ENCODE peak calls at places on chromosomes 16 and 17, in six cellular contexts. C is colonic mucosa; J is naive B cell; V is glutamatergic neuron; G is neural progenitor cell; U is effector CD8-positive, alpha-beta T cell. I is an unnamed sample.

GRCh38 chr16:1466968-1467521 is 7.8 kb downstream of the CLCN7 start:
- DNase-seq in C (no peak), J (no peak), V (no peak), G (no peak), U (no peak), I (no peak)

GRCh38 chr17:79090503-79091372 is 16.1 kb downstream of the ENGASE start:
- DNase-seq in C (no peak), J (no peak), V (no peak), G (no peak), U (no peak), I (no peak)

GRCh38 chr16:81798311-81799137 is 19.4 kb downstream of the PLCG2 start:
- DNase-seq in C (no peak), J (peak), V (no peak), G (no peak), U (no peak), I (no peak)

GRCh38 chr16:28935924-28936783 is 4.4 kb downstream of the CD19 start:
- DNase-seq in C (peak), J (peak), V (peak), G (peak), U (peak), I (peak)

GRCh38 chr17:83198366-83199341 is 119.2 kb downstream of the METRNL start:
- DNase-seq in C (no peak), J (no peak), V (peak), G (no peak), U (no peak), I (no peak)

GRCh38 chr17:72411124-72411563 is 290.3 kb downstream of the SOX9 start:
- DNase-seq in C (no peak), J (no peak), V (no peak), G (no peak), U (no peak), I (no peak)

GRCh38 chr17:76579281-76579680 is 6.4 kb downstream of the ST6GALNAC2 start:
- DNase-seq in C (no peak), J (no peak), V (no peak), G (no peak), U (no peak), I (no peak)

GRCh38 chr17:59037960-59038359 is 68.7 kb downstream of the TRIM37 start:
- DNase-seq in C (no peak), J (no peak), V (no peak), G (no peak), U (no peak), I (no peak)

GRCh38 chr16:4330277-4330882 is 14.5 kb downstream of the GLIS2 start:
- DNase-seq in C (peak), J (peak), V (peak), G (peak), U (peak), I (peak)

GRCh38 chr17:83160443-83161297 is 81.3 kb downstream of the METRNL start:
- DNase-seq in C (no peak), J (no peak), V (no peak), G (no peak), U (no peak), I (no peak)

GRCh38 chr16:53080345-53081031 is 25.7 kb downstream of the CHD9 start:
- DNase-seq in C (peak), J (no peak), V (no peak), G (no peak), U (no peak), I (no peak)

GRCh38 chr16:28218109-28218508 is 6.3 kb upstream of the XPO6 start:
- DNase-seq in C (peak), J (peak), V (no peak), G (peak), U (peak), I (peak)

GRCh38 chr17:44438634-44439033 is 49.2 kb upstream of the ITGA2B start:
- DNase-seq in C (no peak), J (no peak), V (no peak), G (peak), U (no peak), I (no peak)

GRCh38 chr16:85451646-85452363 is 161.3 kb upstream of the GSE1 start:
- DNase-seq in C (no peak), J (no peak), V (no peak), G (no peak), U (no peak), I (peak)

GRCh38 chr16:89367538-89368059 is 122.8 kb downstream of the ANKRD11 start:
- DNase-seq in C (no peak), J (no peak), V (no peak), G (no peak), U (no peak), I (no peak)

GRCh38 chr16:10120953-10121352 is 61.3 kb downstream of the GRIN2A start:
- DNase-seq in C (no peak), J (no peak), V (no peak), G (no peak), U (no peak), I (no peak)

GRCh38 chr16:27241658-27242057 is 26.9 kb downstream of the NSMCE1 start:
- DNase-seq in C (no peak), J (no peak), V (no peak), G (no peak), U (no peak), I (no peak)

GRCh38 chr16:84737658-84738057 is 37.9 kb downstream of the USP10 start:
- DNase-seq in C (peak), J (no peak), V (no peak), G (no peak), U (no peak), I (no peak)

GRCh38 chr16:69329369-69330285 is 761 bp downstream of the PDF start:
- DNase-seq in C (peak), J (no peak), V (peak), G (peak), U (no peak), I (peak)

GRCh38 chr17:14304222-14304844 is 3.5 kb downstream of the HS3ST3B1 start:
- DNase-seq in C (no peak), J (no peak), V (no peak), G (no peak), U (no peak), I (no peak)

GRCh38 chr16:16774389-16774788 is 395.4 kb downstream of the NPIPA7 start:
- DNase-seq in C (no peak), J (no peak), V (no peak), G (no peak), U (no peak), I (no peak)

GRCh38 chr16:72894291-72895151 is 153.4 kb downstream of the ZFHX3 start:
- DNase-seq in C (no peak), J (no peak), V (no peak), G (peak), U (no peak), I (no peak)

GRCh38 chr17:28347261-28347891 is 10.0 kb downstream of the POLDIP2 start:
- DNase-seq in C (no peak), J (no peak), V (no peak), G (no peak), U (no peak), I (no peak)

GRCh38 chr16:31464348-31464769 is 5.1 kb downstream of the ARMC5 start:
- DNase-seq in C (peak), J (no peak), V (peak), G (no peak), U (no peak), I (no peak)

GRCh38 chr16:56195151-56195550 is 3.9 kb downstream of the GNAO1 start:
- DNase-seq in C (no peak), J (no peak), V (no peak), G (no peak), U (no peak), I (no peak)

GRCh38 chr16:2511128-2511785 is 2.5 kb upstream of the ATP6V0C start:
- DNase-seq in C (peak), J (no peak), V (no peak), G (peak), U (no peak), I (no peak)

GRCh38 chr17:35889818-35890773 is 9.9 kb upstream of the CCL5 start:
- DNase-seq in C (no peak), J (no peak), V (no peak), G (peak), U (no peak), I (no peak)

GRCh38 chr16:10576390-10577304 is 3.8 kb downstream of the EMP2 start:
- DNase-seq in C (no peak), J (no peak), V (no peak), G (no peak), U (no peak), I (no peak)

I was measured in stimulated activated naive CD4-positive, alpha-beta T cell.